ENCODE peak calls at places on chromosomes 2 and 18, in seven cellular contexts. D, U, B, S, K, H and A are unnamed samples.

GRCh38 chr18:77133920-77134496 is 1.4 kb upstream of the MBP start:
- DNase-seq in D (peak), U (peak), B (no peak), S (peak), K (no peak), H (no peak), A (peak)

GRCh38 chr18:67406678-67407077 is 109.8 kb downstream of the DSEL start:
- DNase-seq in D (no peak), U (no peak), B (no peak), S (no peak), K (no peak), H (no peak), A (no peak)

GRCh38 chr2:230642966-230643365 is 69.7 kb upstream of the CAB39 start:
- DNase-seq in D (no peak), U (no peak), B (no peak), S (no peak), K (no peak), H (no peak), A (no peak)

GRCh38 chr2:190718652-190719526 is 70.0 kb downstream of the NAB1 start:
- DNase-seq in D (no peak), U (peak), B (peak), S (peak), K (peak), H (no peak), A (no peak)

GRCh38 chr2:16716944-16717343 is 51.3 kb upstream of the CYRIA start:
- DNase-seq in D (no peak), U (no peak), B (no peak), S (no peak), K (no peak), H (no peak), A (no peak)

GRCh38 chr18:9905401-9905922 is 8.4 kb upstream of the VAPA start:
- DNase-seq in D (no peak), U (peak), B (no peak), S (no peak), K (peak), H (no peak), A (no peak)

GRCh38 chr18:70870292-70870691 is 581.4 kb downstream of the SOCS6 start:
- DNase-seq in D (no peak), U (no peak), B (no peak), S (no peak), K (no peak), H (no peak), A (no peak)

GRCh38 chr18:33706391-33706790 is 128.4 kb downstream of the ASXL3 start:
- DNase-seq in D (no peak), U (no peak), B (no peak), S (no peak), K (no peak), H (no peak), A (no peak)

GRCh38 chr18:9559253-9559652 is 55.1 kb downstream of the PPP4R1 start:
- DNase-seq in D (no peak), U (no peak), B (no peak), S (no peak), K (no peak), H (no peak), A (no peak)

GRCh38 chr18:9772847-9773677 is 65.0 kb downstream of the RAB31 start:
- DNase-seq in D (no peak), U (no peak), B (no peak), S (no peak), K (no peak), H (no peak), A (no peak)

GRCh38 chr2:217911283-217911965 is 91.4 kb downstream of the TNS1 start:
- DNase-seq in D (no peak), U (no peak), B (no peak), S (no peak), K (peak), H (no peak), A (no peak)

GRCh38 chr2:43220982-43221659 is 5.3 kb downstream of the ZFP36L2 start:
- DNase-seq in D (no peak), U (peak), B (peak), S (peak), K (peak), H (no peak), A (peak)

GRCh38 chr18:50748243-50749229 is 71.3 kb downstream of the MRO start:
- DNase-seq in D (no peak), U (peak), B (no peak), S (no peak), K (no peak), H (no peak), A (no peak)

GRCh38 chr2:223270538-223270937 is 218.5 kb downstream of the KCNE4 start:
- DNase-seq in D (no peak), U (no peak), B (no peak), S (no peak), K (no peak), H (no peak), A (no peak)

GRCh38 chr2:18454692-18455255 is 105.7 kb downstream of the RDH14 start:
- DNase-seq in D (no peak), U (no peak), B (no peak), S (no peak), K (no peak), H (no peak), A (no peak)